ENCODE peak calls at places on chromosomes 4 and X, in seven cellular contexts. One of them, this sample, is unnamed.

GRCh38 chrX:48958635-48959094 is 1.3 kb upstream of the OTUD5 start:
- DNase-seq in fibroblast of lung: peak; percentile 61
- DNase-seq in neural progenitor cell: peak; percentile 52
- DNase-seq in CD4-positive, alpha-beta T cell: no peak
- DNase-seq in aorta: peak; percentile 75
- DNase-seq in HCT116: no peak
- DNase-seq in hepatocyte: peak; percentile 65
- DNase-seq in this sample: no peak

GRCh38 chr4:23733911-23734458 is 155.9 kb downstream of the PPARGC1A start:
- DNase-seq in fibroblast of lung: no peak
- DNase-seq in HCT116: no peak
- DNase-seq in neural progenitor cell: no peak
- DNase-seq in hepatocyte: peak; percentile 16
- DNase-seq in CD4-positive, alpha-beta T cell: no peak
- DNase-seq in aorta: no peak
- DNase-seq in this sample: no peak

GRCh38 chrX:148871422-148872152 is 371.2 kb downstream of the AFF2 start:
- DNase-seq in hepatocyte: no peak
- DNase-seq in neural progenitor cell: no peak
- DNase-seq in HCT116: no peak
- DNase-seq in fibroblast of lung: peak; percentile 95
- DNase-seq in CD4-positive, alpha-beta T cell: no peak
- DNase-seq in aorta: no peak
- DNase-seq in this sample: no peak

GRCh38 chrX:53262189-53262917 is 19.0 kb downstream of the IQSEC2 start:
- DNase-seq in neural progenitor cell: no peak
- DNase-seq in CD4-positive, alpha-beta T cell: no peak
- DNase-seq in HCT116: no peak
- DNase-seq in hepatocyte: no peak
- DNase-seq in aorta: no peak
- DNase-seq in fibroblast of lung: no peak
- DNase-seq in this sample: no peak

GRCh38 chr4:164948943-164949342 is 28.5 kb downstream of the TRIM61 start:
- DNase-seq in HCT116: no peak
- DNase-seq in fibroblast of lung: no peak
- DNase-seq in aorta: no peak
- DNase-seq in neural progenitor cell: no peak
- DNase-seq in CD4-positive, alpha-beta T cell: no peak
- DNase-seq in hepatocyte: no peak
- DNase-seq in this sample: no peak

GRCh38 chrX:20432048-20432447 is 165.3 kb upstream of the RPS6KA3 start:
- DNase-seq in hepatocyte: no peak
- DNase-seq in fibroblast of lung: peak; percentile 86
- DNase-seq in CD4-positive, alpha-beta T cell: no peak
- DNase-seq in HCT116: no peak
- DNase-seq in neural progenitor cell: no peak
- DNase-seq in aorta: no peak
- DNase-seq in this sample: no peak

GRCh38 chrX:153477901-153478300 is 7.5 kb upstream of the HAUS7 start:
- DNase-seq in HCT116: no peak
- DNase-seq in fibroblast of lung: peak; percentile 72
- DNase-seq in hepatocyte: no peak
- DNase-seq in aorta: no peak
- DNase-seq in CD4-positive, alpha-beta T cell: no peak
- DNase-seq in neural progenitor cell: no peak
- DNase-seq in this sample: no peak

GRCh38 chrX:52353838-52354237 is 15.0 kb upstream of the XAGE2 start:
- DNase-seq in CD4-positive, alpha-beta T cell: no peak
- DNase-seq in HCT116: no peak
- DNase-seq in hepatocyte: no peak
- DNase-seq in fibroblast of lung: no peak
- DNase-seq in aorta: no peak
- DNase-seq in neural progenitor cell: no peak
- DNase-seq in this sample: no peak

GRCh38 chr4:67608047-67608446 is 49.5 kb downstream of the STAP1 start:
- DNase-seq in HCT116: no peak
- DNase-seq in fibroblast of lung: no peak
- DNase-seq in hepatocyte: no peak
- DNase-seq in CD4-positive, alpha-beta T cell: no peak
- DNase-seq in aorta: no peak
- DNase-seq in neural progenitor cell: no peak
- DNase-seq in this sample: no peak

GRCh38 chrX:18424482-18425198 is 768 bp upstream of the CDKL5 start:
- DNase-seq in hepatocyte: peak; percentile 48
- DNase-seq in neural progenitor cell: peak; percentile 69
- DNase-seq in CD4-positive, alpha-beta T cell: peak; percentile 12
- DNase-seq in aorta: peak; percentile 51
- DNase-seq in fibroblast of lung: peak; percentile 46
- DNase-seq in HCT116: no peak
- DNase-seq in this sample: no peak

GRCh38 chrX:44785652-44786051 is 58.2 kb upstream of the DUSP21 start:
- DNase-seq in neural progenitor cell: no peak
- DNase-seq in HCT116: no peak
- DNase-seq in hepatocyte: no peak
- DNase-seq in fibroblast of lung: peak; percentile 90
- DNase-seq in CD4-positive, alpha-beta T cell: no peak
- DNase-seq in aorta: no peak
- DNase-seq in this sample: no peak

GRCh38 chr4:138981930-138982390 is 33.6 kb upstream of the NOCT start:
- DNase-seq in neural progenitor cell: no peak
- DNase-seq in fibroblast of lung: peak; percentile 30
- DNase-seq in aorta: no peak
- DNase-seq in hepatocyte: peak; percentile 63
- DNase-seq in HCT116: no peak
- DNase-seq in CD4-positive, alpha-beta T cell: no peak
- DNase-seq in this sample: no peak

GRCh38 chr4:143346208-143346607 is 9.5 kb downstream of the GAB1 start:
- DNase-seq in hepatocyte: peak; percentile 47
- DNase-seq in neural progenitor cell: no peak
- DNase-seq in CD4-positive, alpha-beta T cell: no peak
- DNase-seq in aorta: no peak
- DNase-seq in fibroblast of lung: no peak
- DNase-seq in HCT116: no peak
- DNase-seq in this sample: no peak

GRCh38 chrX:68822641-68823410 is 6.0 kb upstream of the EFNB1 start:
- DNase-seq in CD4-positive, alpha-beta T cell: no peak
- DNase-seq in neural progenitor cell: peak; percentile 72
- DNase-seq in hepatocyte: peak; percentile 73
- DNase-seq in aorta: peak; percentile 65
- DNase-seq in fibroblast of lung: peak; percentile 44
- DNase-seq in HCT116: peak; percentile 23
- DNase-seq in this sample: no peak

GRCh38 chr4:80295841-80296240 is 29.4 kb downstream of the FGF5 start:
- DNase-seq in neural progenitor cell: no peak
- DNase-seq in fibroblast of lung: peak; percentile 68
- DNase-seq in aorta: no peak
- DNase-seq in hepatocyte: no peak
- DNase-seq in CD4-positive, alpha-beta T cell: no peak
- DNase-seq in HCT116: no peak
- DNase-seq in this sample: no peak

GRCh38 chr4:23932935-23933334 is 43.1 kb upstream of the PPARGC1A start:
- DNase-seq in CD4-positive, alpha-beta T cell: no peak
- DNase-seq in fibroblast of lung: peak; percentile 77
- DNase-seq in hepatocyte: peak; percentile 9
- DNase-seq in aorta: no peak
- DNase-seq in HCT116: no peak
- DNase-seq in neural progenitor cell: peak; percentile 36
- DNase-seq in this sample: no peak

GRCh38 chr4:91113130-91113706 is 986.0 kb downstream of the CCSER1 start:
- DNase-seq in CD4-positive, alpha-beta T cell: no peak
- DNase-seq in HCT116: peak; percentile 28
- DNase-seq in neural progenitor cell: peak; percentile 49
- DNase-seq in hepatocyte: peak; percentile 28
- DNase-seq in aorta: no peak
- DNase-seq in fibroblast of lung: peak; percentile 20
- DNase-seq in this sample: no peak

GRCh38 chrX:153564047-153564606 is 34.8 kb downstream of the CCNQ start:
- DNase-seq in fibroblast of lung: no peak
- DNase-seq in neural progenitor cell: no peak
- DNase-seq in CD4-positive, alpha-beta T cell: no peak
- DNase-seq in hepatocyte: peak; percentile 23
- DNase-seq in aorta: no peak
- DNase-seq in HCT116: no peak
- DNase-seq in this sample: no peak

GRCh38 chr4:87058272-87059073 is 123.7 kb downstream of the AFF1 start:
- DNase-seq in hepatocyte: peak; percentile 39
- DNase-seq in neural progenitor cell: peak; percentile 72
- DNase-seq in CD4-positive, alpha-beta T cell: peak; percentile 5
- DNase-seq in aorta: no peak
- DNase-seq in fibroblast of lung: no peak
- DNase-seq in HCT116: peak; percentile 29
- DNase-seq in this sample: peak; percentile 7

GRCh38 chrX:38893441-38893840 is 92.2 kb downstream of the MID1IP1 start:
- DNase-seq in CD4-positive, alpha-beta T cell: no peak
- DNase-seq in fibroblast of lung: peak; percentile 69
- DNase-seq in hepatocyte: no peak
- DNase-seq in HCT116: no peak
- DNase-seq in neural progenitor cell: no peak
- DNase-seq in aorta: no peak
- DNase-seq in this sample: no peak
- H3K27ac ChIP-seq in CD4-positive, alpha-beta T cell: no peak overlapping the region
- H3K27ac ChIP-seq in fibroblast of lung: no peak overlapping the region
- H3K27ac ChIP-seq in hepatocyte: no peak overlapping the region
- H3K27ac ChIP-seq in HCT116: no peak overlapping the region
- H3K27ac ChIP-seq in neural progenitor cell: no peak overlapping the region
- H3K27ac ChIP-seq in aorta: no peak overlapping the region
- H3K27ac ChIP-seq in this sample: no peak overlapping the region

GRCh38 chrX:40652664-40653063 is 5.3 kb upstream of the CXorf38 start:
- DNase-seq in neural progenitor cell: no peak
- DNase-seq in fibroblast of lung: no peak
- DNase-seq in CD4-positive, alpha-beta T cell: no peak
- DNase-seq in hepatocyte: no peak
- DNase-seq in aorta: no peak
- DNase-seq in HCT116: no peak
- DNase-seq in this sample: no peak

GRCh38 chrX:40651620-40652223 is 4.4 kb upstream of the CXorf38 start:
- DNase-seq in aorta: peak; percentile 75
- DNase-seq in fibroblast of lung: peak; percentile 51
- DNase-seq in hepatocyte: peak; percentile 88
- DNase-seq in HCT116: peak; percentile 45
- DNase-seq in neural progenitor cell: peak; percentile 82
- DNase-seq in CD4-positive, alpha-beta T cell: peak; percentile 60
- DNase-seq in this sample: no peak

GRCh38 chrX:40647307-40648197 is at the start of gene CXorf38:
- DNase-seq in hepatocyte: peak; percentile 94
- DNase-seq in aorta: peak; percentile 97
- DNase-seq in neural progenitor cell: peak; percentile 96
- DNase-seq in HCT116: peak; percentile 66
- DNase-seq in fibroblast of lung: peak; percentile 81
- DNase-seq in CD4-positive, alpha-beta T cell: peak; percentile 97
- DNase-seq in this sample: peak; percentile 36

DNA sequence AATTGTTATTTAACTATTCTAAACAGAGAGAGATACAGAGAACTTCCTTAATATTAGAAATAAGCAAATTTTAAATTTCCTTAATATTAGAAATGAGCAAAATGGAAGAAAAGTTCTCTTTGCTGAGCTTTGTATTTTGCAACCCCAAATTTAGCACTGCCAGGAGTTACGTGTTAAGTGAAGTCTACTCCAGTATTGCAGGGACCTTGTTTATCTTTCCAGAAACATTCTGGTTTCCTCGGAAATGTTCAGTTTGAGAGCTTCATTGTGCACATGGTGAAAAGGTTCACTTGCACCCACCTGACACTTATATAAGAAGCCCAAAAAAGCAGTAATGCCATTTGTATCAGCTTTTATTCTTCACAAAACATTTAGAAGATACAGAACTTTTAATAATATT is 6.2 kb upstream of the CXorf38 start:
- DNase-seq in CD4-positive, alpha-beta T cell: no peak
- DNase-seq in neural progenitor cell: no peak
- DNase-seq in fibroblast of lung: no peak
- DNase-seq in HCT116: no peak
- DNase-seq in aorta: no peak
- DNase-seq in hepatocyte: no peak
- DNase-seq in this sample: no peak
- H3K27ac ChIP-seq in CD4-positive, alpha-beta T cell: no peak overlapping the region
- H3K27ac ChIP-seq in neural progenitor cell: no peak overlapping the region
- H3K27ac ChIP-seq in fibroblast of lung: no peak overlapping the region
- H3K27ac ChIP-seq in HCT116: no peak overlapping the region
- H3K27ac ChIP-seq in aorta: no peak overlapping the region
- H3K27ac ChIP-seq in hepatocyte: no peak overlapping the region
- H3K27ac ChIP-seq in this sample: no peak overlapping the region

DNA sequence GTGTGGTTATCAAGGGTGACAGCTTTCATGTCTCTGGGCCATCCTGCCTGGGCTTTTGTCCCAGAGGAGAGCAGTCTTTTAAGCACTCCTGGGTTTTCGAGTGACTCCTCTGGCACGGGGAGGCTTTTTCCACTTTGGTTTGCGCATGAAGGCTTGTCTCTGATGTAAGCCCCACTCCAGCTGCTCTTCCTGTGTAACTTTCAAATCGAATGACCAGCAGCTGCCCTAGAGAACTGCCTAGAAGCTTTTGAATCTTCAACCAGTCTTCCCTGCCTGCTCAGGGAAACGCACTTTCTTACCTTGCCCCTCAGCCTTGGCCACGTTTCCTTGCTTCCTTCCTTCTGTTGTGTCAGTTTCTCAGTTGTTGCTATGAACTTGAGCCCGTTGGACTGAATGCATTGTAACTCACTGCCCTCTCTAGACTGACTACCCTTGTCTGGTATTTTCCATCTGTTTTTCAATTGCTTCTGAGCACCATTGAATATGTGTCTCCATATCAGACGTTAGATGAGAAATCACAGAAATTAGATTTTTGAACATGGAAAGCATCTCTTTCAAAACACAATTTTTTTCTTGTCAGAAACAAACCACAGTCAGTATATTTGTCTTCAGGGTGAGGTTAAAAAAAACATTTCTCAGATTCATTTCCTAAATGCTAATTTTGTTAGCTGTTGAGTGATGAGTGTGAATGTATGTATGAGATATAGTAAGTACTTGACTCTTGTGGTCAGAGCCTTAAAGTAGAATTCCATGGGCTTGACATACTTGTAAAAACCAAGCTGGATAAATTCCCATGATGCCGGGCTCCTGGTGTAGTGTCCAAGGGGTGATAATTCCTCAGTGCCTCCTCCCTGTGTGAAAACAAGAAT is 45.4 kb downstream of the SLC9A6 start:
- DNase-seq in fibroblast of lung: peak; percentile 94
- DNase-seq in aorta: peak; percentile 64
- DNase-seq in neural progenitor cell: no peak
- DNase-seq in CD4-positive, alpha-beta T cell: no peak
- DNase-seq in hepatocyte: no peak
- DNase-seq in HCT116: no peak
- DNase-seq in this sample: peak; percentile 2
- H3K27ac ChIP-seq in fibroblast of lung: peak overlapping the region; percentile 76
- H3K27ac ChIP-seq in aorta: peak overlapping the region; percentile 97
- H3K27ac ChIP-seq in neural progenitor cell: no peak overlapping the region
- H3K27ac ChIP-seq in CD4-positive, alpha-beta T cell: no peak overlapping the region
- H3K27ac ChIP-seq in hepatocyte: no peak overlapping the region
- H3K27ac ChIP-seq in HCT116: no peak overlapping the region
- H3K27ac ChIP-seq in this sample: no peak overlapping the region

DNA sequence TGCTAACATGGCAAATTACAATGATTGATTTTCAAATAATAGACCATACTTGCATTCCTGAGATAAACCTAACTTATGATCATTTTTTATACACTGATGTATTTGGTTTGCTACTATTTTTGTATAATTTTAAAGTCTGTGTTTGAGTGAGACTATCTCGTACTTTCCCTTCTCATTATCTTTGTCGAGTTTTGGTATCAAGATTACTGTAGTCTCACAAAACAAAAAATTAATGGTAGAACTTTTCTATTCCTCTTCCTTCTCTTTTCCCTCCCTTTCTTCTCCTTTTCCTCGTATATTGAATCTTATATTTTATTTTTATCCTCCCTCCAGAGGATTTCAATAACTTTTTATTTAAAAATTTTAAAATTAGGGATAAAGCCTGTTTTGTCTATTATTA is 41.5 kb downstream of the RGS12 start:
- DNase-seq in aorta: no peak
- DNase-seq in CD4-positive, alpha-beta T cell: no peak
- DNase-seq in neural progenitor cell: no peak
- DNase-seq in fibroblast of lung: no peak
- DNase-seq in HCT116: no peak
- DNase-seq in hepatocyte: no peak
- DNase-seq in this sample: no peak
- H3K27ac ChIP-seq in aorta: no peak overlapping the region
- H3K27ac ChIP-seq in CD4-positive, alpha-beta T cell: no peak overlapping the region
- H3K27ac ChIP-seq in neural progenitor cell: no peak overlapping the region
- H3K27ac ChIP-seq in fibroblast of lung: no peak overlapping the region
- H3K27ac ChIP-seq in HCT116: no peak overlapping the region
- H3K27ac ChIP-seq in hepatocyte: no peak overlapping the region
- H3K27ac ChIP-seq in this sample: no peak overlapping the region